ENCODE peak calls at places on chromosomes 16 and 17, in four cellular contexts. One of them, this sample, is unnamed.

GRCh38 chr16:89473791-89474414 is 16.5 kb downstream of the ANKRD11 start:
- DNase-seq in astrocyte of the cerebellum: peak; percentile 43
- DNase-seq in GM19239: no peak
- DNase-seq in posterior vena cava: peak; percentile 10
- DNase-seq in this sample: no peak

GRCh38 chr17:21387616-21388015 is 11.5 kb downstream of the KCNJ12 start:
- DNase-seq in astrocyte of the cerebellum: no peak
- DNase-seq in GM19239: no peak
- DNase-seq in posterior vena cava: no peak
- DNase-seq in this sample: no peak

GRCh38 chr17:61421460-61421859 is 21.8 kb downstream of the TBX2 start:
- DNase-seq in astrocyte of the cerebellum: no peak
- DNase-seq in GM19239: no peak
- DNase-seq in posterior vena cava: peak; percentile 11
- DNase-seq in this sample: no peak

GRCh38 chr16:24534634-24535033 is 4.7 kb upstream of the RBBP6 start:
- DNase-seq in astrocyte of the cerebellum: no peak
- DNase-seq in GM19239: no peak
- DNase-seq in posterior vena cava: no peak
- DNase-seq in this sample: no peak

GRCh38 chr17:63881935-63882601 is at the start of gene GH2:
- DNase-seq in astrocyte of the cerebellum: peak; percentile 13
- DNase-seq in GM19239: peak; percentile 71
- DNase-seq in posterior vena cava: peak; percentile 81
- DNase-seq in this sample: peak; percentile 86

GRCh38 chr17:63406689-63407330 is 39.3 kb downstream of the CYB561 start:
- DNase-seq in astrocyte of the cerebellum: peak; percentile 95
- DNase-seq in GM19239: peak; percentile 50
- DNase-seq in posterior vena cava: no peak
- DNase-seq in this sample: peak; percentile 76

GRCh38 chr17:82334622-82335394 is 1.2 kb upstream of the SECTM1 start:
- DNase-seq in astrocyte of the cerebellum: no peak
- DNase-seq in GM19239: no peak
- DNase-seq in posterior vena cava: no peak
- DNase-seq in this sample: no peak

GRCh38 chr17:8857919-8858318 is 9.6 kb downstream of the PIK3R6 start:
- DNase-seq in astrocyte of the cerebellum: no peak
- DNase-seq in GM19239: peak; percentile 36
- DNase-seq in posterior vena cava: no peak
- DNase-seq in this sample: peak; percentile 65

GRCh38 chr16:25367773-25368172 is 110.1 kb upstream of the ZKSCAN2 start:
- DNase-seq in astrocyte of the cerebellum: no peak
- DNase-seq in GM19239: no peak
- DNase-seq in posterior vena cava: no peak
- DNase-seq in this sample: no peak

GRCh38 chr17:19645608-19646250 is 2.8 kb upstream of the ALDH3A2 start:
- DNase-seq in astrocyte of the cerebellum: no peak
- DNase-seq in GM19239: peak; percentile 27
- DNase-seq in posterior vena cava: no peak
- DNase-seq in this sample: peak; percentile 60

GRCh38 chr17:1399366-1399678 is 700 bp downstream of the YWHAE start:
- DNase-seq in astrocyte of the cerebellum: no peak
- DNase-seq in GM19239: no peak
- DNase-seq in posterior vena cava: no peak
- DNase-seq in this sample: no peak

GRCh38 chr17:5446786-5447185 is 7.8 kb upstream of the C1QBP start:
- DNase-seq in astrocyte of the cerebellum: no peak
- DNase-seq in GM19239: no peak
- DNase-seq in posterior vena cava: no peak
- DNase-seq in this sample: no peak

GRCh38 chr16:827513-827912 is 27.0 kb upstream of the GNG13 start:
- DNase-seq in astrocyte of the cerebellum: no peak
- DNase-seq in GM19239: no peak
- DNase-seq in posterior vena cava: peak; percentile 78
- DNase-seq in this sample: no peak

GRCh38 chr16:54931041-54931756 is 534 bp downstream of the IRX5 start:
- DNase-seq in astrocyte of the cerebellum: no peak
- DNase-seq in GM19239: no peak
- DNase-seq in posterior vena cava: peak; percentile 84
- DNase-seq in this sample: peak; percentile 21

GRCh38 chr17:68445671-68446070 is 11.6 kb downstream of the WIPI1 start:
- DNase-seq in astrocyte of the cerebellum: no peak
- DNase-seq in GM19239: no peak
- DNase-seq in posterior vena cava: no peak
- DNase-seq in this sample: no peak

GRCh38 chr17:19002805-19003542 is 1.6 kb downstream of the FAM83G start:
- DNase-seq in astrocyte of the cerebellum: peak; percentile 16
- DNase-seq in GM19239: no peak
- DNase-seq in posterior vena cava: no peak
- DNase-seq in this sample: no peak

GRCh38 chr16:85619089-85619850 is 6.1 kb downstream of the GSE1 start:
- DNase-seq in astrocyte of the cerebellum: no peak
- DNase-seq in GM19239: no peak
- DNase-seq in posterior vena cava: no peak
- DNase-seq in this sample: no peak

GRCh38 chr16:20866161-20866772 is 33.9 kb downstream of the DCUN1D3 start:
- DNase-seq in astrocyte of the cerebellum: no peak
- DNase-seq in GM19239: no peak
- DNase-seq in posterior vena cava: peak; percentile 86
- DNase-seq in this sample: no peak

GRCh38 chr16:77359065-77359502 is 75.8 kb downstream of the ADAMTS18 start:
- DNase-seq in astrocyte of the cerebellum: peak; percentile 27
- DNase-seq in GM19239: no peak
- DNase-seq in posterior vena cava: no peak
- DNase-seq in this sample: no peak

GRCh38 chr16:58426095-58426494 is 33.8 kb downstream of the GINS3 start:
- DNase-seq in astrocyte of the cerebellum: no peak
- DNase-seq in GM19239: peak; percentile 32
- DNase-seq in posterior vena cava: no peak
- DNase-seq in this sample: peak; percentile 38

This sample was measured in GM13976.